ENCODE peak calls at places on chromosome 10, in six cellular contexts. I, O, M, H, F and Y are unnamed samples.

GRCh38 chr10:129919358-129919757 is 44.7 kb downstream of the EBF3 start:
- DNase-seq in I (no peak), O (peak; percentile 59), M (no peak), H (no peak), F (peak; percentile 7), Y (no peak)

GRCh38 chr10:97515260-97515978 is 16.7 kb downstream of the UBTD1 start:
- DNase-seq in I (no peak), O (peak; percentile 33), M (no peak), H (no peak), F (no peak), Y (no peak)

GRCh38 chr10:111498560-111498959 is 421.7 kb downstream of the ADRA2A start:
- DNase-seq in I (no peak), O (no peak), M (no peak), H (no peak), F (no peak), Y (no peak)

GRCh38 chr10:14325325-14325955 is 5.3 kb downstream of the FRMD4A start:
- DNase-seq in I (peak; percentile 50), O (peak; percentile 80), M (peak; percentile 16), H (no peak), F (peak; percentile 22), Y (no peak)

GRCh38 chr10:8314486-8314885 is 260.0 kb downstream of the GATA3 start:
- DNase-seq in I (no peak), O (no peak), M (no peak), H (no peak), F (no peak), Y (no peak)

GRCh38 chr10:96371356-96371755 is 12.6 kb upstream of the OPALIN start:
- DNase-seq in I (no peak), O (no peak), M (no peak), H (no peak), F (no peak), Y (no peak)

GRCh38 chr10:51425431-51425830 is 274.0 kb downstream of the CSTF2T start:
- DNase-seq in I (no peak), O (no peak), M (peak; percentile 11), H (no peak), F (peak; percentile 16), Y (no peak)

GRCh38 chr10:116427671-116428070 is at the start of gene PNLIPRP3:
- DNase-seq in I (no peak), O (no peak), M (no peak), H (no peak), F (no peak), Y (no peak)

GRCh38 chr10:73818402-73818801 is 7.0 kb upstream of the NDST2 start:
- DNase-seq in I (no peak), O (no peak), M (no peak), H (no peak), F (no peak), Y (no peak)

GRCh38 chr10:19499291-19499765 is 316.9 kb upstream of the PLXDC2 start:
- DNase-seq in I (no peak), O (no peak), M (no peak), H (no peak), F (no peak), Y (peak; percentile 12)

GRCh38 chr10:33735463-33735862 is 401.0 kb upstream of the NRP1 start:
- DNase-seq in I (no peak), O (no peak), M (no peak), H (no peak), F (no peak), Y (no peak)

GRCh38 chr10:124106241-124106905 is 13.0 kb upstream of the CHST15 start:
- DNase-seq in I (no peak), O (peak; percentile 93), M (peak; percentile 54), H (no peak), F (no peak), Y (no peak)

GRCh38 chr10:72107325-72108003 is 19.1 kb upstream of the SPOCK2 start:
- DNase-seq in I (no peak), O (no peak), M (no peak), H (no peak), F (no peak), Y (no peak)

GRCh38 chr10:100307716-100308115 is 21.2 kb upstream of the BLOC1S2 start:
- DNase-seq in I (no peak), O (no peak), M (no peak), H (no peak), F (no peak), Y (no peak)

GRCh38 chr10:110353244-110354119 is 48.8 kb upstream of the SMNDC1 start:
- DNase-seq in I (no peak), O (no peak), M (no peak), H (no peak), F (no peak), Y (no peak)

GRCh38 chr10:43252166-43252784 is 14.6 kb downstream of the RASGEF1A start:
- DNase-seq in I (peak; percentile 6), O (no peak), M (no peak), H (no peak), F (no peak), Y (no peak)

GRCh38 chr10:118047363-118047719 is 600 bp upstream of the RAB11FIP2 start:
- DNase-seq in I (peak; percentile 39), O (peak; percentile 63), M (peak; percentile 11), H (no peak), F (peak; percentile 15), Y (no peak)

GRCh38 chr10:88934900-88935672 is 17.5 kb downstream of the ACTA2 start:
- DNase-seq in I (peak; percentile 78), O (no peak), M (peak; percentile 79), H (no peak), F (peak; percentile 67), Y (no peak)

GRCh38 chr10:36538945-36539586 is 586.3 kb upstream of the ANKRD30A start:
- DNase-seq in I (no peak), O (no peak), M (peak; percentile 10), H (no peak), F (no peak), Y (no peak)

DNA sequence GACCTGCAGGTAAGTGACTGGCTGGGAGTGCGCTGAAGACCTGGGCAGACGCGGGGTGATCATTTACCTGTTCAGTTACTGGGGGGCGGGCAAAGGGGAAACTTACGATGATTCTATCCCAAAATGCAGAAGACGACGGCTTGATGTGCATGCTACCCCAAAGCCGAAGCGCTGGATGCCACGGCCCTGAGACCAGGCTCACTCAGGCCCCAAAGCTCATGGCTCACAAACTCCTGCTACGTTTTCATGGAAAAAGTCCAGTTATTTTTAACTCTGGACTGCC is 200.6 kb downstream of the DIP2C start:
- DNase-seq in I (no peak), O (peak; percentile 59), M (no peak), H (no peak), F (no peak), Y (no peak)
- H3K27ac ChIP-seq in I (no peak overlapping the region), O (no peak overlapping the region), M (no peak overlapping the region), H (no peak overlapping the region), F (peak overlapping the region; percentile 30), Y (no peak overlapping the region)

GRCh38 chr10:92839191-92840085 is 8.9 kb upstream of the EXOC6 start:
- DNase-seq in I (peak; percentile 77), O (peak; percentile 85), M (peak; percentile 74), H (no peak), F (peak; percentile 61), Y (no peak)
- H3K27ac ChIP-seq in I (no peak overlapping the region), O (no peak overlapping the region), M (peak overlapping the region; percentile 74), H (no peak overlapping the region), F (peak overlapping the region; percentile 60), Y (no peak overlapping the region)

GRCh38 chr10:122404576-122404975 is 30.1 kb downstream of the PLEKHA1 start:
- DNase-seq in I (no peak), O (no peak), M (no peak), H (no peak), F (no peak), Y (no peak)
- H3K27ac ChIP-seq in I (no peak overlapping the region), O (no peak overlapping the region), M (no peak overlapping the region), H (no peak overlapping the region), F (peak overlapping the region; percentile 51), Y (no peak overlapping the region)

GRCh38 chr10:1485357-1485756 is 252.0 kb downstream of the ADARB2 start:
- DNase-seq in I (no peak), O (no peak), M (no peak), H (no peak), F (no peak), Y (no peak)
- H3K27ac ChIP-seq in I (no peak overlapping the region), O (no peak overlapping the region), M (no peak overlapping the region), H (no peak overlapping the region), F (no peak overlapping the region), Y (no peak overlapping the region)